ENCODE peak calls at places on chromosomes 2 and 18, in four cellular contexts. C is cardiac fibroblast, O is ovary, I is fibroblast of lung. A is an unnamed sample.

GRCh38 chr2:43114210-43114609 is 112.2 kb downstream of the ZFP36L2 start:
- DNase-seq in I (no peak), O (no peak), C (peak; percentile 80), A (peak; percentile 32)

GRCh38 chr2:37827911-37828411 is 97.1 kb upstream of the RMDN2 start:
- DNase-seq in O (no peak), I (peak; percentile 64), C (peak; percentile 56), A (peak; percentile 54)

GRCh38 chr2:163703386-163703785 is 32.4 kb downstream of the FIGN start:
- DNase-seq in I (no peak), C (no peak), O (no peak), A (no peak)

GRCh38 chr18:13452851-13453524 is 234.4 kb downstream of the LDLRAD4 start:
- DNase-seq in C (no peak), I (no peak), O (no peak), A (peak; percentile 60)

GRCh38 chr18:8443505-8443904 is 165.7 kb upstream of the RAB12 start:
- DNase-seq in C (peak; percentile 28), O (no peak), I (no peak), A (no peak)

GRCh38 chr2:56448403-56448998 is 264.7 kb downstream of the CCDC85A start:
- DNase-seq in I (no peak), C (peak; percentile 18), O (no peak), A (no peak)

GRCh38 chr2:98637401-98638144 is 29.2 kb downstream of the UNC50 start:
- DNase-seq in C (no peak), I (no peak), O (no peak), A (no peak)

GRCh38 chr18:49784427-49785185 is 28.7 kb downstream of the ACAA2 start:
- DNase-seq in C (peak; percentile 46), O (no peak), I (peak; percentile 57), A (peak; percentile 13)

GRCh38 chr2:50785781-50786180 is 246.2 kb downstream of the NRXN1 start:
- DNase-seq in O (no peak), I (no peak), C (no peak), A (no peak)

GRCh38 chr2:237720962-237721361 is 77.6 kb upstream of the RBM44 start:
- DNase-seq in I (no peak), O (no peak), C (peak; percentile 84), A (peak; percentile 67)

GRCh38 chr2:68217729-68218128 is 34.6 kb downstream of the PPP3R1 start:
- DNase-seq in C (no peak), I (no peak), O (no peak), A (no peak)

GRCh38 chr2:47264183-47264582 is 109.1 kb upstream of the STPG4 start:
- DNase-seq in O (no peak), C (no peak), I (no peak), A (no peak)

GRCh38 chr2:200377774-200378336 is 71.4 kb downstream of the SPATS2L start:
- DNase-seq in O (no peak), C (no peak), I (no peak), A (no peak)

GRCh38 chr2:200380833-200381542 is 74.5 kb downstream of the SPATS2L start:
- DNase-seq in O (no peak), I (peak; percentile 82), C (peak; percentile 83), A (peak; percentile 78)

GRCh38 chr2:200378652-200379290 is 72.3 kb downstream of the SPATS2L start:
- DNase-seq in I (peak; percentile 87), O (no peak), C (peak; percentile 26), A (peak; percentile 88)

GRCh38 chr2:200379481-200380120 is 73.1 kb downstream of the SPATS2L start:
- DNase-seq in O (no peak), C (no peak), I (no peak), A (no peak)

GRCh38 chr2:200380139-200380561 is 73.7 kb downstream of the SPATS2L start:
- DNase-seq in C (no peak), I (no peak), O (no peak), A (peak; percentile 53)
- H3K4me3 ChIP-seq in C (no peak overlapping the region), I (no peak overlapping the region), O (no peak overlapping the region), A (no peak overlapping the region)

GRCh38 chr2:235642446-235643107 is 148.7 kb downstream of the AGAP1 start:
- DNase-seq in C (peak; percentile 76), O (no peak), I (peak; percentile 74), A (peak; percentile 58)

GRCh38 chr2:235643680-235644117 is 149.9 kb downstream of the AGAP1 start:
- DNase-seq in I (no peak), C (no peak), O (no peak), A (no peak)

GRCh38 chr2:235641333-235641732 is 147.5 kb downstream of the AGAP1 start:
- DNase-seq in I (peak; percentile 43), C (no peak), O (no peak), A (no peak)

GRCh38 chr2:235640900-235641299 is 147.1 kb downstream of the AGAP1 start:
- DNase-seq in C (no peak), O (no peak), I (no peak), A (no peak)

GRCh38 chr2:235641956-235642355 is 148.1 kb downstream of the AGAP1 start:
- DNase-seq in C (no peak), O (no peak), I (no peak), A (no peak)
- TF ChIP-seq CTCF in C (no peak), O (no peak), I (no peak), A (no peak)

DNA sequence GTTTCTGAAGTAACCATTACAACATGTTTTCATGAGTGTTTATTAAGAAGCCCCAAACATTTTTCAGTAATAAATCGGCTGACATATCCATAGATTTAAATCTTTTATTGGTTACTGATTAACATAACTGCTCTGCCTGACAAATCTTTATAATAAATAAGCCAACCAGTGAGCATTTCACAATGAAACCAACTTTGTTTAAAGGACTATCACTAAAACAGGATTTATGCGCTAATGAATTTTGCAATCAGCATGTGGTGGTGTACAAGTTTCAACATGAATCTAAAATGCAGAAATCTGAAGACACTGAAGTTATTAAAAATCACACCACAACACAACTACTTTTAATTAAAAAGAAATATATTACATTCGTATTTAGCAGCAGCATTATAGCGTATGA is 166.7 kb downstream of the MEIS1 start:
- DNase-seq in I (peak; percentile 57), C (no peak), O (no peak), A (no peak)
- H3K4me3 ChIP-seq in I (no peak overlapping the region), C (no peak overlapping the region), O (no peak overlapping the region), A (no peak overlapping the region)

DNA sequence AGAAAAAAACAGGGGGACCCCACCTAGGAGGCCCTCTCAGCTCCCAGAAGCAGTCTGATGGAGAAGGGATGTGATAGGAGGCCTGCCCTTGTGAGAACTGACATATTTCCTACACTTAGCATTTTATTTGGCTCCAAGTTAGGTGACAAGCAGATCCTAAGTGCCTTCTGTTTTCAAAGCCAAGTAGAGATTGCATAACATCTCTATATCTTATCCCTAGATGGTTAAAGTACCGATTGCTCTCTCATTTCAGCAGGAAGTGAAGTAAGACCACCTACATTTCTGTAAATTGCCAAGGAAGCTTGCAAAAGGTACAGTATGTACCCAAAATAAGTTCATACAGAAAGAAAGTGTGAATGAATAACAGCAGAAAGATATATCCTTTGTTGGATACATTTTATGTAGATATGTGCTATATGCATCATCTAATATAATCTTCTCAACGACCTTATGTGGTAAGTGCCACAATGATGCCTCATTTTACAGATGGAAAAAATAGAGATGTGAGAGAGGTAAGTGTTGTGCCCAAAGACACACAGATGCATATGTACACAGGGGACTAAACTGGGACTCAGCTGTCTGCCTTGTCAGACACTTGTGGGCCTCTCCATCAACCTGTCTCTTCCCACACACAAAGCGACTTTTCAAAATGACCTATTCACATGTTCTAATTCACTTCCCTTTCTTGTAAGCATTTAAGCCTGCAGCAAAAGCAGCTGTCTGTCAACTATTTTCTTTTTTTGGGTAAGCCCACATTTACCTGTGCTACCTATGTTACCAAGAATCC is 38.9 kb downstream of the DHRS9 start:
- DNase-seq in I (no peak), O (no peak), C (peak; percentile 20), A (no peak)
- TF ChIP-seq CTCF in I (no peak), O (no peak), C (no peak), A (no peak)

GRCh38 chr2:137925599-137925998 is 38.7 kb upstream of the HNMT start:
- DNase-seq in C (no peak), I (no peak), O (no peak), A (no peak)

GRCh38 chr2:137928547-137929503 is 35.4 kb upstream of the HNMT start:
- DNase-seq in I (no peak), C (peak; percentile 67), O (no peak), A (peak; percentile 48)

GRCh38 chr2:137927846-137928245 is 36.4 kb upstream of the HNMT start:
- DNase-seq in O (no peak), I (no peak), C (no peak), A (no peak)

GRCh38 chr2:137921062-137921461 is 43.2 kb upstream of the HNMT start:
- DNase-seq in I (no peak), O (no peak), C (no peak), A (no peak)

DNA sequence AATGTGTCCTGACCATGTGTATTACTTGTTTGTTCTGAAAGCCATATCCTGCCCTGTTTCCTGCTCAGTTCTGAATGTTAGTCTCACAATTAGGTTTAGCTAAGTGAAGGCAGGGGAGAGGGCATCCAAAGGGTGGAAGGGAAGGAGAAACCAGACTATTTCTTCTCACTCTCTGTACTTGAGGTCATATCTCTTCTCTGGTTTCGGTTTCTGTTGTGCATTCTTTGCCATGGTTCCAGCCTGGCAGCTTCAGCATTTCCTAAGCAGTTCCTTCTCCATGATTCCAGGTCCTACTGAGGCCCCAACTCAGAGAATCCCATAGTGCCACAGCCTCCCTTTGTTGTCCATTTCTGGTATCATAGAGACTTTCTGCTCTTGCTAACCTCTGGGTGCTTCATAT is 40.3 kb upstream of the HNMT start:
- DNase-seq in I (no peak), C (no peak), O (no peak), A (no peak)
- H3K4me3 ChIP-seq in I (no peak overlapping the region), C (no peak overlapping the region), O (no peak overlapping the region), A (no peak overlapping the region)

GRCh38 chr18:46794607-46795006 is 37.8 kb upstream of the ST8SIA5 start:
- DNase-seq in C (no peak), O (no peak), I (no peak), A (no peak)

GRCh38 chr18:46787674-46788073 is 30.8 kb upstream of the ST8SIA5 start:
- DNase-seq in O (no peak), I (no peak), C (no peak), A (no peak)

GRCh38 chr18:46793565-46793964 is 36.7 kb upstream of the ST8SIA5 start:
- DNase-seq in I (no peak), O (no peak), C (no peak), A (no peak)
- TF ChIP-seq CTCF in I (no peak), O (no peak), C (no peak), A (no peak)

DNA sequence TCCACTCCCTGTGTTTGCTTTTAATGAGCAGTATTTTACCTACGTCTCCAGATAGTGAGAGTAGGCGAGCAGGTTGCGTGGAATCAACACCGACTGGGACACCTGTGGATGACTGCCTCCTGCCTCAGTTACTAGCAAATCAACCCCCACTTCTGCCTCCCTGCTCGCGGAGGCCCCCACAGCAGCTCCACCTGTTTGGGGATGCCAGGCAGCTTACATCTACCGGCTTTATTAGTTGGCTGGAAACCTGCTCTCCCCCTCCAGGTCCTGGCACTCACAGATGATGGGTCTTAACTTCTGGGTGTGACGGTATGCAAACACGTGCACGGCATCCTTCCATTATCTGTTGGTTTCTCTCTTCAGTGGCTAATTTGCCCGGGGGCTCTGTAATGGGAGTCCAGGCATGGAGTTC is 164.4 kb upstream of the SESTD1 start:
- DNase-seq in I (no peak), O (no peak), C (no peak), A (no peak)
- H3K4me3 ChIP-seq in I (no peak overlapping the region), O (no peak overlapping the region), C (no peak overlapping the region), A (no peak overlapping the region)

A was measured in astrocyte of the spinal cord.